ENCODE peak calls at places on chromosome 14, in five cellular contexts. G, P, V, J and X are unnamed samples.

GRCh38 chr14:99658218-99658617 is 13.3 kb downstream of the HHIPL1 start:
- DNase-seq in G (no peak), P (no peak), J (no peak), V (no peak), X (no peak)

GRCh38 chr14:23358553-23359166 is 6.0 kb upstream of the SLC22A17 start:
- DNase-seq in J (no peak), V (no peak), P (no peak), G (peak; percentile 83), X (no peak)

GRCh38 chr14:102509744-102510615 is at the start of gene ANKRD9:
- DNase-seq in J (peak; percentile 99), P (peak; percentile 67), G (peak; percentile 98), V (peak; percentile 89), X (peak; percentile 93)

GRCh38 chr14:38053684-38054083 is 154.0 kb upstream of the SSTR1 start:
- DNase-seq in G (no peak), V (no peak), J (no peak), P (no peak), X (no peak)

GRCh38 chr14:30389134-30389900 is 169.6 kb upstream of the G2E3 start:
- DNase-seq in V (no peak), J (no peak), G (no peak), P (no peak), X (no peak)

GRCh38 chr14:56172571-56172971 is 54.4 kb downstream of the PELI2 start:
- DNase-seq in G (no peak), V (no peak), P (no peak), J (no peak), X (no peak)

GRCh38 chr14:42556551-42556950 is 949.9 kb downstream of the LRFN5 start:
- DNase-seq in J (no peak), G (no peak), P (no peak), V (no peak), X (no peak)

GRCh38 chr14:74579447-74580274 is 32.4 kb downstream of the LTBP2 start:
- DNase-seq in V (no peak), P (no peak), J (no peak), G (no peak), X (peak; percentile 94)

GRCh38 chr14:25400607-25401206 is 350.8 kb upstream of the STXBP6 start:
- DNase-seq in G (no peak), P (no peak), V (peak; percentile 88), J (peak; percentile 33), X (peak; percentile 54)

GRCh38 chr14:106442857-106443256 is 916.5 kb downstream of the TMEM121 start:
- DNase-seq in V (peak; percentile 7), G (no peak), J (no peak), P (no peak), X (no peak)

GRCh38 chr14:83173687-83174086 is 1640.0 kb upstream of the SEL1L start:
- DNase-seq in G (no peak), P (no peak), V (no peak), J (no peak), X (no peak)

GRCh38 chr14:104267895-104268294 is 129.5 kb downstream of the KIF26A start:
- DNase-seq in G (peak; percentile 62), V (no peak), P (no peak), J (no peak), X (no peak)

GRCh38 chr14:61925043-61925442 is 162.8 kb downstream of the SNAPC1 start:
- DNase-seq in V (peak; percentile 8), P (no peak), J (peak; percentile 33), G (no peak), X (peak; percentile 22)

GRCh38 chr14:105891221-105891602 is 364.8 kb downstream of the TMEM121 start:
- DNase-seq in P (no peak), G (no peak), J (no peak), V (no peak), X (no peak)

GRCh38 chr14:94345344-94346072 is 22.4 kb upstream of the SERPINA6 start:
- DNase-seq in V (no peak), G (peak; percentile 40), P (no peak), J (no peak), X (peak; percentile 82)

GRCh38 chr14:56858422-56858821 is 48.1 kb upstream of the OTX2 start:
- DNase-seq in G (no peak), P (no peak), J (peak; percentile 15), V (no peak), X (no peak)

GRCh38 chr14:85538636-85539035 is 8.7 kb downstream of the FLRT2 start:
- DNase-seq in G (no peak), V (no peak), P (no peak), J (no peak), X (no peak)

GRCh38 chr14:103224996-103225874 is 102.0 kb downstream of the TNFAIP2 start:
- DNase-seq in G (no peak), V (no peak), J (no peak), P (no peak), X (no peak)

GRCh38 chr14:66369157-66369706 is 116.9 kb upstream of the CCDC196 start:
- DNase-seq in J (no peak), G (no peak), P (no peak), V (no peak), X (no peak)

GRCh38 chr14:55077691-55078151 is 26.3 kb downstream of the MAPK1IP1L start:
- DNase-seq in P (no peak), J (peak; percentile 37), V (no peak), G (no peak), X (no peak)

GRCh38 chr14:84254205-84254788 is 1275.6 kb upstream of the FLRT2 start:
- DNase-seq in P (no peak), V (no peak), J (peak; percentile 34), G (no peak), X (no peak)